ENCODE peak calls at places on chromosome 5, in ten cellular contexts. One of them, this sample, is unnamed.
A peak's percentile ranks its signal among the peaks of the same experiment; 100 is the strongest.

GRCh38 chr5:38796739-38797108 is 49.1 kb upstream of the OSMR start:
- DNase-seq in A172: no peak
- DNase-seq in memory B cell: no peak
- DNase-seq in HEK293T: no peak
- DNase-seq in activated CD8-positive, alpha-beta memory T cell treated with anti-CD3 and anti-CD28 coated beads, Interleukin-2, amount 10 ng/mL, durations not matched to agents 7 days and 5 days: no peak
- DNase-seq in neural crest cell: no peak
- DNase-seq in ureter: no peak
- DNase-seq in foreskin melanocyte: no peak
- DNase-seq in MCF 10A: no peak
- DNase-seq in heart left ventricle: no peak
- DNase-seq in this sample: no peak

GRCh38 chr5:124718376-124718775 is 28.1 kb downstream of the ZNF608 start:
- DNase-seq in A172: no peak
- DNase-seq in MCF 10A: no peak
- DNase-seq in heart left ventricle: no peak
- DNase-seq in neural crest cell: no peak
- DNase-seq in ureter: no peak
- DNase-seq in activated CD8-positive, alpha-beta memory T cell treated with anti-CD3 and anti-CD28 coated beads, Interleukin-2, amount 10 ng/mL, durations not matched to agents 7 days and 5 days: no peak
- DNase-seq in HEK293T: no peak
- DNase-seq in foreskin melanocyte: peak; percentile 89
- DNase-seq in memory B cell: no peak
- DNase-seq in this sample: no peak

GRCh38 chr5:103475629-103476240 is 86.9 kb downstream of the NUDT12 start:
- DNase-seq in HEK293T: peak; percentile 22
- DNase-seq in foreskin melanocyte: peak; percentile 50
- DNase-seq in ureter: no peak
- DNase-seq in A172: peak; percentile 35
- DNase-seq in neural crest cell: no peak
- DNase-seq in memory B cell: no peak
- DNase-seq in heart left ventricle: no peak
- DNase-seq in activated CD8-positive, alpha-beta memory T cell treated with anti-CD3 and anti-CD28 coated beads, Interleukin-2, amount 10 ng/mL, durations not matched to agents 7 days and 5 days: no peak
- DNase-seq in MCF 10A: peak; percentile 59
- DNase-seq in this sample: peak; percentile 62

GRCh38 chr5:9249231-9249630 is 296.6 kb downstream of the SEMA5A start:
- DNase-seq in A172: no peak
- DNase-seq in foreskin melanocyte: no peak
- DNase-seq in activated CD8-positive, alpha-beta memory T cell treated with anti-CD3 and anti-CD28 coated beads, Interleukin-2, amount 10 ng/mL, durations not matched to agents 7 days and 5 days: no peak
- DNase-seq in HEK293T: no peak
- DNase-seq in neural crest cell: no peak
- DNase-seq in heart left ventricle: no peak
- DNase-seq in memory B cell: no peak
- DNase-seq in MCF 10A: no peak
- DNase-seq in ureter: no peak
- DNase-seq in this sample: no peak

GRCh38 chr5:112109331-112109993 is 309.6 kb downstream of the EPB41L4A start:
- DNase-seq in MCF 10A: peak; percentile 87
- DNase-seq in activated CD8-positive, alpha-beta memory T cell treated with anti-CD3 and anti-CD28 coated beads, Interleukin-2, amount 10 ng/mL, durations not matched to agents 7 days and 5 days: no peak
- DNase-seq in memory B cell: no peak
- DNase-seq in foreskin melanocyte: no peak
- DNase-seq in HEK293T: no peak
- DNase-seq in ureter: no peak
- DNase-seq in A172: peak; percentile 22
- DNase-seq in heart left ventricle: no peak
- DNase-seq in neural crest cell: no peak
- DNase-seq in this sample: peak; percentile 34

GRCh38 chr5:93503598-93504067 is 77.4 kb downstream of the NR2F1-AS1 start:
- DNase-seq in HEK293T: no peak
- DNase-seq in memory B cell: no peak
- DNase-seq in heart left ventricle: no peak
- DNase-seq in MCF 10A: peak; percentile 75
- DNase-seq in activated CD8-positive, alpha-beta memory T cell treated with anti-CD3 and anti-CD28 coated beads, Interleukin-2, amount 10 ng/mL, durations not matched to agents 7 days and 5 days: no peak
- DNase-seq in ureter: no peak
- DNase-seq in foreskin melanocyte: peak; percentile 74
- DNase-seq in A172: peak; percentile 91
- DNase-seq in neural crest cell: no peak
- DNase-seq in this sample: peak; percentile 90

GRCh38 chr5:81757404-81757803 is 6.5 kb upstream of the SSBP2 start:
- DNase-seq in HEK293T: no peak
- DNase-seq in heart left ventricle: no peak
- DNase-seq in ureter: no peak
- DNase-seq in activated CD8-positive, alpha-beta memory T cell treated with anti-CD3 and anti-CD28 coated beads, Interleukin-2, amount 10 ng/mL, durations not matched to agents 7 days and 5 days: no peak
- DNase-seq in neural crest cell: no peak
- DNase-seq in foreskin melanocyte: no peak
- DNase-seq in MCF 10A: no peak
- DNase-seq in A172: no peak
- DNase-seq in memory B cell: no peak
- DNase-seq in this sample: no peak

GRCh38 chr5:543755-544674 is 19.8 kb upstream of the SLC9A3 start:
- DNase-seq in heart left ventricle: no peak
- DNase-seq in HEK293T: no peak
- DNase-seq in neural crest cell: no peak
- DNase-seq in MCF 10A: no peak
- DNase-seq in memory B cell: peak; percentile 58
- DNase-seq in A172: no peak
- DNase-seq in activated CD8-positive, alpha-beta memory T cell treated with anti-CD3 and anti-CD28 coated beads, Interleukin-2, amount 10 ng/mL, durations not matched to agents 7 days and 5 days: peak; percentile 80
- DNase-seq in foreskin melanocyte: no peak
- DNase-seq in ureter: no peak
- DNase-seq in this sample: no peak

GRCh38 chr5:39654715-39655114 is 229.9 kb upstream of the DAB2 start:
- DNase-seq in activated CD8-positive, alpha-beta memory T cell treated with anti-CD3 and anti-CD28 coated beads, Interleukin-2, amount 10 ng/mL, durations not matched to agents 7 days and 5 days: no peak
- DNase-seq in A172: no peak
- DNase-seq in ureter: no peak
- DNase-seq in MCF 10A: no peak
- DNase-seq in HEK293T: no peak
- DNase-seq in memory B cell: no peak
- DNase-seq in neural crest cell: no peak
- DNase-seq in foreskin melanocyte: no peak
- DNase-seq in heart left ventricle: no peak
- DNase-seq in this sample: no peak